ENCODE peak calls at places on chromosomes 16 and 17, in six cellular contexts. One of them, this sample, is unnamed.

GRCh38 chr16:80507538-80507937 is 33.3 kb upstream of the DYNLRB2 start:
- DNase-seq in KBM-7: no peak
- DNase-seq in upper lobe of right lung: no peak
- DNase-seq in anterior cingulate cortex: no peak
- DNase-seq in GM12864: no peak
- DNase-seq in EL: no peak
- DNase-seq in this sample: peak; percentile 43

GRCh38 chr17:50356892-50357510 is 11.1 kb downstream of the XYLT2 start:
- DNase-seq in GM12864: no peak
- DNase-seq in EL: no peak
- DNase-seq in anterior cingulate cortex: no peak
- DNase-seq in upper lobe of right lung: no peak
- DNase-seq in KBM-7: no peak
- DNase-seq in this sample: no peak

GRCh38 chr16:8865145-8865882 is 3.5 kb downstream of the CARHSP1 start:
- DNase-seq in anterior cingulate cortex: no peak
- DNase-seq in EL: no peak
- DNase-seq in upper lobe of right lung: no peak
- DNase-seq in GM12864: no peak
- DNase-seq in KBM-7: no peak
- DNase-seq in this sample: no peak

GRCh38 chr16:50781043-50781442 is 39.2 kb downstream of the CYLD start:
- DNase-seq in EL: no peak
- DNase-seq in anterior cingulate cortex: no peak
- DNase-seq in KBM-7: no peak
- DNase-seq in upper lobe of right lung: no peak
- DNase-seq in GM12864: no peak
- DNase-seq in this sample: no peak

GRCh38 chr17:40499551-40500189 is 1.8 kb downstream of the TNS4 start:
- DNase-seq in KBM-7: peak; percentile 63
- DNase-seq in GM12864: no peak
- DNase-seq in anterior cingulate cortex: peak; percentile 33
- DNase-seq in EL: peak; percentile 65
- DNase-seq in upper lobe of right lung: peak; percentile 92
- DNase-seq in this sample: peak; percentile 90

GRCh38 chr16:57128787-57129389 is 36.5 kb downstream of the CPNE2 start:
- DNase-seq in KBM-7: no peak
- DNase-seq in upper lobe of right lung: no peak
- DNase-seq in anterior cingulate cortex: no peak
- DNase-seq in GM12864: no peak
- DNase-seq in EL: no peak
- DNase-seq in this sample: no peak

GRCh38 chr17:43756176-43756575 is 2.4 kb downstream of the SOST start:
- DNase-seq in upper lobe of right lung: no peak
- DNase-seq in KBM-7: no peak
- DNase-seq in GM12864: no peak
- DNase-seq in EL: no peak
- DNase-seq in anterior cingulate cortex: no peak
- DNase-seq in this sample: no peak

GRCh38 chr17:32486701-32487459 is at the start of gene CDK5R1:
- DNase-seq in GM12864: no peak
- DNase-seq in KBM-7: peak; percentile 45
- DNase-seq in EL: peak; percentile 70
- DNase-seq in upper lobe of right lung: peak; percentile 85
- DNase-seq in anterior cingulate cortex: peak; percentile 64
- DNase-seq in this sample: peak; percentile 63

GRCh38 chr17:27631409-27631755 is 394 bp downstream of the LGALS9 start:
- DNase-seq in upper lobe of right lung: no peak
- DNase-seq in EL: no peak
- DNase-seq in GM12864: no peak
- DNase-seq in KBM-7: peak; percentile 71
- DNase-seq in anterior cingulate cortex: no peak
- DNase-seq in this sample: no peak

GRCh38 chr17:67514998-67515397 is 137.9 kb downstream of the PITPNC1 start:
- DNase-seq in EL: no peak
- DNase-seq in GM12864: no peak
- DNase-seq in anterior cingulate cortex: no peak
- DNase-seq in KBM-7: no peak
- DNase-seq in upper lobe of right lung: no peak
- DNase-seq in this sample: no peak

GRCh38 chr16:54066451-54067056 is 220.0 kb downstream of the IRX3 start:
- DNase-seq in upper lobe of right lung: no peak
- DNase-seq in anterior cingulate cortex: no peak
- DNase-seq in KBM-7: no peak
- DNase-seq in EL: peak; percentile 38
- DNase-seq in GM12864: no peak
- DNase-seq in this sample: no peak

GRCh38 chr17:81253358-81254131 is 14.4 kb downstream of the NDUFAF8 start:
- DNase-seq in anterior cingulate cortex: no peak
- DNase-seq in KBM-7: peak; percentile 74
- DNase-seq in EL: peak; percentile 38
- DNase-seq in upper lobe of right lung: no peak
- DNase-seq in GM12864: no peak
- DNase-seq in this sample: peak; percentile 61

GRCh38 chr17:49635121-49635520 is 42.8 kb downstream of the SPOP start:
- DNase-seq in KBM-7: no peak
- DNase-seq in upper lobe of right lung: no peak
- DNase-seq in EL: no peak
- DNase-seq in anterior cingulate cortex: no peak
- DNase-seq in GM12864: no peak
- DNase-seq in this sample: no peak

GRCh38 chr17:80501739-80502577 is 25.6 kb upstream of the NPTX1 start:
- DNase-seq in upper lobe of right lung: no peak
- DNase-seq in EL: peak; percentile 87
- DNase-seq in GM12864: no peak
- DNase-seq in KBM-7: no peak
- DNase-seq in anterior cingulate cortex: no peak
- DNase-seq in this sample: peak; percentile 54

GRCh38 chr16:27430512-27430911 is 28.5 kb downstream of the IL21R start:
- DNase-seq in KBM-7: no peak
- DNase-seq in anterior cingulate cortex: no peak
- DNase-seq in upper lobe of right lung: no peak
- DNase-seq in EL: no peak
- DNase-seq in GM12864: no peak
- DNase-seq in this sample: no peak

GRCh38 chr17:49497147-49498036 is 2.3 kb downstream of the NGFR start:
- DNase-seq in GM12864: no peak
- DNase-seq in anterior cingulate cortex: no peak
- DNase-seq in upper lobe of right lung: no peak
- DNase-seq in KBM-7: no peak
- DNase-seq in EL: peak; percentile 25
- DNase-seq in this sample: no peak

GRCh38 chr16:14050297-14051027 is 20.7 kb upstream of the MRTFB start:
- DNase-seq in anterior cingulate cortex: no peak
- DNase-seq in GM12864: no peak
- DNase-seq in EL: peak; percentile 13
- DNase-seq in upper lobe of right lung: no peak
- DNase-seq in KBM-7: no peak
- DNase-seq in this sample: no peak

GRCh38 chr16:57192146-57192545 is 6.0 kb downstream of the RSPRY1 start:
- DNase-seq in upper lobe of right lung: no peak
- DNase-seq in KBM-7: no peak
- DNase-seq in EL: no peak
- DNase-seq in GM12864: no peak
- DNase-seq in anterior cingulate cortex: no peak
- DNase-seq in this sample: no peak

GRCh38 chr17:81708739-81709185 is 3.3 kb upstream of the SLC25A10 start:
- DNase-seq in EL: no peak
- DNase-seq in upper lobe of right lung: no peak
- DNase-seq in KBM-7: no peak
- DNase-seq in anterior cingulate cortex: no peak
- DNase-seq in GM12864: no peak
- DNase-seq in this sample: no peak

GRCh38 chr16:30068750-30069574 is 3.4 kb downstream of the ALDOA start:
- DNase-seq in anterior cingulate cortex: no peak
- DNase-seq in KBM-7: peak; percentile 57
- DNase-seq in GM12864: no peak
- DNase-seq in EL: no peak
- DNase-seq in upper lobe of right lung: no peak
- DNase-seq in this sample: no peak

GRCh38 chr17:226773-227580 is 45.5 kb upstream of the DOC2B start:
- DNase-seq in anterior cingulate cortex: peak; percentile 40
- DNase-seq in EL: no peak
- DNase-seq in KBM-7: no peak
- DNase-seq in GM12864: no peak
- DNase-seq in upper lobe of right lung: peak; percentile 56
- DNase-seq in this sample: no peak

GRCh38 chr16:86975445-86975844 is 341.7 kb downstream of the C16orf95 start:
- DNase-seq in GM12864: no peak
- DNase-seq in upper lobe of right lung: peak; percentile 30
- DNase-seq in KBM-7: peak; percentile 5
- DNase-seq in anterior cingulate cortex: no peak
- DNase-seq in EL: peak; percentile 88
- DNase-seq in this sample: no peak

GRCh38 chr16:89827383-89828198 is 684 bp upstream of the SPIRE2 start:
- DNase-seq in anterior cingulate cortex: peak; percentile 21
- DNase-seq in GM12864: no peak
- DNase-seq in EL: peak; percentile 74
- DNase-seq in upper lobe of right lung: no peak
- DNase-seq in KBM-7: peak; percentile 46
- DNase-seq in this sample: no peak

GRCh38 chr17:9544221-9544620 is 31.4 kb downstream of the STX8 start:
- DNase-seq in EL: no peak
- DNase-seq in KBM-7: no peak
- DNase-seq in GM12864: no peak
- DNase-seq in upper lobe of right lung: no peak
- DNase-seq in anterior cingulate cortex: no peak
- DNase-seq in this sample: no peak

GRCh38 chr17:44707755-44708400 is 587 bp upstream of the DBF4B start:
- DNase-seq in anterior cingulate cortex: no peak
- DNase-seq in KBM-7: no peak
- DNase-seq in upper lobe of right lung: no peak
- DNase-seq in EL: no peak
- DNase-seq in GM12864: no peak
- DNase-seq in this sample: no peak

GRCh38 chr16:61909074-61909473 is 127.2 kb downstream of the CDH8 start:
- DNase-seq in upper lobe of right lung: no peak
- DNase-seq in anterior cingulate cortex: no peak
- DNase-seq in GM12864: no peak
- DNase-seq in KBM-7: no peak
- DNase-seq in EL: no peak
- DNase-seq in this sample: no peak

GRCh38 chr17:78970834-78971763 is 8.6 kb downstream of the LGALS3BP start:
- DNase-seq in anterior cingulate cortex: peak; percentile 67
- DNase-seq in EL: peak; percentile 77
- DNase-seq in upper lobe of right lung: peak; percentile 85
- DNase-seq in GM12864: no peak
- DNase-seq in KBM-7: peak; percentile 82
- DNase-seq in this sample: peak; percentile 88

GRCh38 chr17:56974055-56974454 is 3.9 kb upstream of the SCPEP1 start:
- DNase-seq in upper lobe of right lung: no peak
- DNase-seq in KBM-7: no peak
- DNase-seq in EL: no peak
- DNase-seq in anterior cingulate cortex: no peak
- DNase-seq in GM12864: no peak
- DNase-seq in this sample: no peak

GRCh38 chr16:30837904-30838303 is 50.9 kb upstream of the ZNF629 start:
- DNase-seq in anterior cingulate cortex: no peak
- DNase-seq in GM12864: no peak
- DNase-seq in KBM-7: no peak
- DNase-seq in EL: peak; percentile 35
- DNase-seq in upper lobe of right lung: no peak
- DNase-seq in this sample: no peak

GRCh38 chr16:13307861-13308260 is 406.5 kb downstream of the SHISA9 start:
- DNase-seq in GM12864: no peak
- DNase-seq in KBM-7: no peak
- DNase-seq in anterior cingulate cortex: no peak
- DNase-seq in EL: no peak
- DNase-seq in upper lobe of right lung: no peak
- DNase-seq in this sample: no peak

GRCh38 chr16:49639739-49640388 is 216.0 kb downstream of the ZNF423 start:
- DNase-seq in anterior cingulate cortex: no peak
- DNase-seq in EL: no peak
- DNase-seq in KBM-7: no peak
- DNase-seq in GM12864: no peak
- DNase-seq in upper lobe of right lung: no peak
- DNase-seq in this sample: peak; percentile 59

GRCh38 chr17:74748529-74749261 is at the start of gene NHERF1:
- DNase-seq in GM12864: peak; percentile 65
- DNase-seq in upper lobe of right lung: peak; percentile 98
- DNase-seq in EL: peak; percentile 94
- DNase-seq in anterior cingulate cortex: peak; percentile 80
- DNase-seq in KBM-7: peak; percentile 94
- DNase-seq in this sample: peak; percentile 85